ENCODE peak calls at places on chromosome 17, in nine cellular contexts. F is effector CD4-positive, alpha-beta T cell; Q is NT2/D1; Y is ELR; I is left colon; N is NCI-H345; B is skeletal muscle cell; H is NCI-H1048; K is GM03348. Z is an unnamed sample.

GRCh38 chr17:83155128-83156081 is 76.0 kb downstream of the METRNL start:
- DNase-seq in N (no peak), I (no peak), H (no peak), B (peak; percentile 48), K (peak; percentile 79), Q (no peak), Y (peak; percentile 95), F (no peak), Z (no peak)

GRCh38 chr17:42849451-42850157 is 1.4 kb upstream of the AOC3 start:
- DNase-seq in F (no peak), I (no peak), H (no peak), N (no peak), Q (no peak), B (no peak), K (peak; percentile 43), Y (no peak), Z (peak; percentile 13)

GRCh38 chr17:15502315-15503112 is 35.1 kb upstream of the CDRT4 start:
- DNase-seq in K (peak; percentile 95), N (peak; percentile 33), H (peak; percentile 56), I (peak; percentile 79), Y (peak; percentile 83), Q (peak; percentile 40), B (peak; percentile 61), F (peak; percentile 46), Z (peak; percentile 55)

GRCh38 chr17:82702161-82702932 is 3.8 kb upstream of the RAB40B start:
- DNase-seq in F (no peak), Y (no peak), K (no peak), I (peak; percentile 80), H (no peak), Q (no peak), N (no peak), B (no peak), Z (no peak)

GRCh38 chr17:78611636-78612035 is 34.4 kb upstream of the DNAH17 start:
- DNase-seq in Q (no peak), Y (no peak), N (no peak), H (no peak), F (no peak), K (peak; percentile 45), B (no peak), I (no peak), Z (no peak)

GRCh38 chr17:60473788-60474187 is 51.5 kb downstream of the CHCT1 start:
- DNase-seq in B (no peak), N (no peak), H (no peak), I (no peak), K (peak; percentile 47), Y (no peak), F (no peak), Q (no peak), Z (no peak)

GRCh38 chr17:17403899-17404576 is 72.8 kb upstream of the MED9 start:
- DNase-seq in N (peak; percentile 65), B (no peak), I (no peak), K (no peak), F (peak; percentile 28), Q (no peak), Y (no peak), H (no peak), Z (no peak)

GRCh38 chr17:75589919-75590303 is 2.3 kb downstream of the MYO15B start:
- DNase-seq in F (no peak), I (no peak), B (no peak), H (no peak), N (no peak), Q (no peak), K (no peak), Y (no peak), Z (no peak)

GRCh38 chr17:70552982-70553334 is 383.6 kb downstream of the KCNJ2 start:
- DNase-seq in B (no peak), H (no peak), K (no peak), I (no peak), Y (no peak), F (no peak), N (no peak), Q (no peak), Z (no peak)

GRCh38 chr17:7023576-7024401 is 939 bp downstream of the BCL6B start:
- DNase-seq in H (peak; percentile 77), Q (peak; percentile 86), Y (peak; percentile 82), F (peak; percentile 93), B (peak; percentile 45), I (peak; percentile 94), K (peak; percentile 85), N (peak; percentile 94), Z (no peak)

GRCh38 chr17:68423251-68423650 is 34.0 kb downstream of the WIPI1 start:
- DNase-seq in K (no peak), B (no peak), Q (no peak), H (no peak), Y (no peak), F (no peak), I (no peak), N (no peak), Z (no peak)